ENCODE peak calls at places on chromosome 1, in six cellular contexts. S is heart left ventricle; A is neuronal stem cell; H is colonic mucosa; M is spleen; Z is effector memory CD4-positive, alpha-beta T cell. L is an unnamed sample.

GRCh38 chr1:90114521-90115141 is 119.7 kb downstream of the ZNF326 start:
- DNase-seq in S (no peak), H (no peak), Z (no peak), M (no peak), A (peak; percentile 48), L (no peak)

GRCh38 chr1:206784471-206784903 is 12.2 kb upstream of the IL10 start:
- DNase-seq in Z (peak; percentile 46), H (no peak), S (no peak), A (no peak), M (peak; percentile 87), L (no peak)

GRCh38 chr1:243729956-243730355 is 120.1 kb downstream of the AKT3 start:
- DNase-seq in Z (no peak), S (no peak), M (no peak), H (no peak), A (no peak), L (no peak)

GRCh38 chr1:156744786-156745419 is 4.0 kb upstream of the MRPL24 start:
- DNase-seq in H (no peak), S (peak; percentile 29), Z (no peak), A (no peak), M (no peak), L (no peak)

GRCh38 chr1:228860911-228861829 is 125.9 kb downstream of the RHOU start:
- DNase-seq in Z (no peak), H (peak; percentile 74), M (no peak), A (no peak), S (no peak), L (peak; percentile 64)

GRCh38 chr1:65175171-65176070 is 27.4 kb downstream of the AK4 start:
- DNase-seq in A (no peak), S (no peak), H (no peak), Z (no peak), M (no peak), L (no peak)

GRCh38 chr1:20702416-20702815 is 15.4 kb downstream of the KIF17 start:
- DNase-seq in Z (no peak), A (no peak), H (no peak), S (no peak), M (no peak), L (no peak)

GRCh38 chr1:221335161-221336101 is 406.5 kb downstream of the DUSP10 start:
- DNase-seq in A (peak; percentile 42), M (no peak), Z (no peak), S (no peak), H (no peak), L (peak; percentile 97)

GRCh38 chr1:78176448-78176847 is 130.7 kb downstream of the GIPC2 start:
- DNase-seq in H (peak; percentile 79), S (no peak), M (no peak), Z (no peak), A (no peak), L (no peak)

GRCh38 chr1:203480084-203480483 is 4.5 kb downstream of the PRELP start:
- DNase-seq in H (no peak), Z (no peak), S (no peak), A (no peak), M (peak; percentile 2), L (peak; percentile 13)

GRCh38 chr1:206952182-206952581 is 5.9 kb upstream of the PIGR start:
- DNase-seq in M (no peak), A (no peak), S (no peak), H (no peak), Z (no peak), L (no peak)

GRCh38 chr1:202029171-202029665 is 18.8 kb downstream of the ELF3 start:
- DNase-seq in Z (no peak), H (no peak), S (no peak), M (no peak), A (no peak), L (peak; percentile 88)

GRCh38 chr1:85911742-85912141 is 203.5 kb upstream of the ZNHIT6 start:
- DNase-seq in Z (no peak), A (no peak), H (no peak), S (no peak), M (no peak), L (no peak)

GRCh38 chr1:116720406-116721071 is 33.7 kb upstream of the CD2 start:
- DNase-seq in Z (no peak), M (no peak), A (no peak), H (no peak), S (no peak), L (no peak)

GRCh38 chr1:183070923-183071618 is 47.9 kb downstream of the LAMC1 start:
- DNase-seq in Z (no peak), M (no peak), A (no peak), S (no peak), H (no peak), L (no peak)

GRCh38 chr1:11568687-11569086 is 85.5 kb downstream of the FBXO2 start:
- DNase-seq in M (no peak), H (no peak), Z (no peak), A (no peak), S (no peak), L (no peak)

GRCh38 chr1:6105218-6105679 is 59.6 kb downstream of the KCNAB2 start:
- DNase-seq in A (no peak), H (no peak), M (peak; percentile 49), Z (no peak), S (peak; percentile 53), L (no peak)

GRCh38 chr1:24932284-24932683 is 2.2 kb upstream of the RUNX3 start:
- DNase-seq in Z (no peak), S (peak; percentile 82), A (peak; percentile 54), M (peak; percentile 94), H (no peak), L (no peak)

GRCh38 chr1:7221823-7222462 is 436.7 kb downstream of the CAMTA1 start:
- DNase-seq in A (no peak), S (no peak), H (peak; percentile 7), M (peak; percentile 51), Z (no peak), L (no peak)

GRCh38 chr1:241115784-241116183 is 241.2 kb downstream of the RGS7 start:
- DNase-seq in M (no peak), S (no peak), H (no peak), Z (no peak), A (no peak), L (no peak)

GRCh38 chr1:199161319-199161680 is 522.5 kb downstream of the PTPRC start:
- DNase-seq in M (no peak), H (no peak), Z (no peak), A (no peak), S (no peak), L (no peak)

GRCh38 chr1:58964880-58965279 is 181.0 kb upstream of the JUN start:
- DNase-seq in M (no peak), S (no peak), H (no peak), A (no peak), Z (no peak), L (no peak)

GRCh38 chr1:230681599-230681998 is 32.3 kb downstream of the AGT start:
- DNase-seq in M (no peak), Z (no peak), S (no peak), A (no peak), H (no peak), L (no peak)

GRCh38 chr1:205933672-205934618 is 9.3 kb downstream of the SLC26A9 start:
- DNase-seq in M (no peak), S (no peak), Z (no peak), H (no peak), A (no peak), L (peak; percentile 73)

GRCh38 chr1:14742181-14742980 is 143.9 kb downstream of the KAZN start:
- DNase-seq in Z (no peak), H (no peak), A (no peak), M (no peak), S (no peak), L (peak; percentile 84)

GRCh38 chr1:30697571-30697970 is 25.8 kb downstream of the MATN1 start:
- DNase-seq in A (no peak), S (peak; percentile 44), Z (no peak), H (no peak), M (peak; percentile 59), L (no peak)

GRCh38 chr1:20634594-20635084 is 1.4 kb downstream of the PINK1 start:
- DNase-seq in M (no peak), H (peak; percentile 66), A (no peak), Z (no peak), S (no peak), L (no peak)

GRCh38 chr1:22507582-22507981 is 55.7 kb upstream of the EPHA8 start:
- DNase-seq in A (no peak), H (no peak), S (no peak), Z (no peak), M (no peak), L (no peak)

GRCh38 chr1:168691541-168691940 is 37.5 kb downstream of the DPT start:
- DNase-seq in M (no peak), Z (no peak), S (no peak), H (no peak), A (no peak), L (no peak)

GRCh38 chr1:21818661-21819060 is 6.6 kb downstream of the LDLRAD2 start:
- DNase-seq in S (no peak), H (peak; percentile 62), A (peak; percentile 15), M (peak; percentile 76), Z (no peak), L (no peak)

GRCh38 chr1:59305188-59305587 is 8.3 kb downstream of the FGGY start:
- DNase-seq in Z (no peak), H (no peak), S (no peak), M (no peak), A (no peak), L (no peak)

GRCh38 chr1:16461681-16462080 is 21.2 kb downstream of the NECAP2 start:
- DNase-seq in Z (no peak), H (no peak), M (peak; percentile 25), S (no peak), A (no peak), L (no peak)
- H3K36me3 ChIP-seq in Z (peaks cover 51% of the 10 kb centered on the region), H (peaks cover 11% of the 10 kb centered on the region), M (peaks cover 94% of the 10 kb centered on the region), S (peaks cover 66% of the 10 kb centered on the region), A (peaks cover 86% of the 10 kb centered on the region), L (peaks cover 74% of the 10 kb centered on the region)

GRCh38 chr1:56566994-56567393 is 12.4 kb downstream of the PLPP3 start:
- DNase-seq in S (no peak), Z (no peak), H (no peak), A (no peak), M (no peak), L (peak; percentile 89)
- H3K27ac ChIP-seq in S (peak overlapping the region; percentile 62), Z (no peak overlapping the region), H (no peak overlapping the region), A (no peak overlapping the region), M (no peak overlapping the region), L (peak overlapping the region; percentile 82)

DNA sequence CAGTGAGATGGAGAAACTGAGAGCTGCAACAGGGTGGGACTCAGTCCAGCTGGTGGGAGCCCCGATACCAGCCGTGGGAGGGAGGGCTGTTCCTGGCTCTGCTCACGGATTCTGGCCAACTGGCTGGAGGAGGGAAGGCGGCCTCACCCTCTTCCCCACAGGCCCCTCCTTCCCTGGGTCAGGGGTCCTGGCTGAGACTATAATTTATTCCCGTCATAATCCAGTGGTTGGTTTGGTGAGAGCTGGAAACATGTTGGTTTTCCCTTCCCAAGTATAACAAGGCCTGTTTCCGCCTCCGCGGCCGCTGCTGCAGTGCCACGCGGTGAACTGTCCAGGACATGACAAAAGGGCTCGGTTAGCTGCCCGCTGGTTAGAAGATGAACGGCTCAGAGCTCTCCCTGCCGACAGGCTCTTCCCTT is 10.0 kb downstream of the PTPRF start:
- DNase-seq in A (no peak), Z (no peak), H (no peak), M (peak; percentile 81), S (peak; percentile 42), L (no peak)
- H3K4me1 ChIP-seq in A (peaks cover 27% of the 10 kb centered on the region), Z (no peaks in the 10 kb centered on the region), H (peaks cover 17% of the 10 kb centered on the region), M (peaks cover 12% of the 10 kb centered on the region), S (peaks cover 21% of the 10 kb centered on the region), L (no peaks in the 10 kb centered on the region)

DNA sequence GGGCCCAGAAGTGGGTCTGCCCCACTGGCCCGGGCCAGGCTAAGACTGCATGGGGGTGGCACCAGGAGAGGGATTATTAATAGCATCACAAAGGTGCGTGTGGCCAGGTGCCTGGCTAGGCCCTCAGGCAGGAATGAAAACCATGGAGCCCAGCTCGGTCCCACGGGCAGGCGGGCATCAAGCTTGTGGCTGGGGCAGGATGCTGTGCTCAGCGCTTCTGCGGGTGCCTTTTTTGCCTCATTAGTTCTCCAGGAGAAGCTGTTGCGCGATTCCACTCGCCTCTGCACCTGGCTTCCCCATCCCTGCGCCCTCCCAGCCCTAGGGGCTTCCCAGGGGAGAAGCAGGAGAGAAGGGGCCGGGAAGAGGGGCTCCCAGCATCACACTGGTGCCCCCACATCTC is 39.3 kb downstream of the CITED4 start:
- DNase-seq in S (no peak), A (no peak), H (no peak), Z (no peak), M (no peak), L (no peak)
- H3K36me3 ChIP-seq in S (no peaks in the 10 kb centered on the region), A (no peaks in the 10 kb centered on the region), H (no peaks in the 10 kb centered on the region), Z (no peaks in the 10 kb centered on the region), M (no peaks in the 10 kb centered on the region), L (no peaks in the 10 kb centered on the region)

L was measured in SJSA1.